ENCODE peak calls at places on chromosome X, in four cellular contexts. L, N, R and M are unnamed samples.

GRCh38 chrX:41600266-41600665 is 88.5 kb upstream of the GPR34 start:
- DNase-seq in L (no peak), N (peak), R (peak), M (no peak)

GRCh38 chrX:42485621-42486020 is 292.3 kb downstream of the PPP1R2C start:
- DNase-seq in L (no peak), N (no peak), R (no peak), M (no peak)

GRCh38 chrX:42456301-42456700 is 321.7 kb downstream of the PPP1R2C start:
- DNase-seq in R (no peak), L (no peak), N (no peak), M (no peak)

GRCh38 chrX:32966956-32967355 is 244.4 kb downstream of the DMD start:
- DNase-seq in N (no peak), R (no peak), L (no peak), M (no peak)

GRCh38 chrX:139766545-139766983 is 58.6 kb upstream of the MCF2 start:
- DNase-seq in R (no peak), L (no peak), N (no peak), M (no peak)

GRCh38 chrX:1416327-1416784 is 24.4 kb upstream of the SLC25A6 start:
- DNase-seq in N (no peak), R (no peak), L (no peak), M (no peak)

GRCh38 chrX:48968377-48968776 is 3.3 kb downstream of the KCND1 start:
- DNase-seq in L (no peak), N (no peak), R (no peak), M (no peak)

GRCh38 chrX:51292421-51292820 is 40.2 kb upstream of the NUDT10 start:
- DNase-seq in L (no peak), N (no peak), R (no peak), M (no peak)

GRCh38 chrX:153640045-153640686 is 6.8 kb upstream of the DUSP9 start:
- DNase-seq in L (no peak), N (no peak), R (no peak), M (no peak)

GRCh38 chrX:154761977-154762528 is 611 bp upstream of the DKC1 start:
- DNase-seq in L (no peak), N (no peak), R (no peak), M (no peak)

GRCh38 chrX:43949669-43950068 is 23.5 kb downstream of the NDP start:
- DNase-seq in R (no peak), N (no peak), L (no peak), M (peak)

GRCh38 chrX:39309018-39309620 is 507.9 kb downstream of the MID1IP1 start:
- DNase-seq in N (peak), L (no peak), R (no peak), M (no peak)

GRCh38 chrX:103607385-103608304 is at the start of gene TCEAL3:
- DNase-seq in N (peak), L (peak), R (peak), M (peak)

GRCh38 chrX:54640721-54641120 is 110.7 kb downstream of the GNL3L start:
- DNase-seq in L (no peak), N (peak), R (no peak), M (no peak)

GRCh38 chrX:110987292-110987691 is 108.7 kb upstream of the PAK3 start:
- DNase-seq in N (no peak), R (no peak), L (no peak), M (peak)

GRCh38 chrX:107571296-107571998 is 56.9 kb upstream of the PRPS1 start:
- DNase-seq in N (peak), R (peak), L (no peak), M (no peak)

GRCh38 chrX:133523094-133523493 is 107.8 kb upstream of the GPC4 start:
- DNase-seq in N (no peak), R (no peak), L (no peak), M (no peak)

GRCh38 chrX:40579880-40580536 is 762 bp upstream of the ATP6AP2 start:
- DNase-seq in R (no peak), L (no peak), N (no peak), M (no peak)
- H3K14ac ChIP-seq in R (peak), L (no peak), N (no peak), M (no peak)

GRCh38 chrX:77652095-77652494 is 133.9 kb downstream of the ATRX start:
- DNase-seq in N (no peak), L (no peak), R (no peak), M (no peak)
- H3K14ac ChIP-seq in N (no peak), L (no peak), R (no peak), M (no peak)

GRCh38 chrX:46574337-46574940 is 874 bp downstream of the CHST7 start:
- DNase-seq in N (peak), R (no peak), L (no peak), M (peak)
- H3K14ac ChIP-seq in N (no peak), R (no peak), L (peak), M (no peak)

GRCh38 chrX:65517923-65518322 is 16.7 kb downstream of the LAS1L start:
- DNase-seq in L (no peak), R (no peak), N (no peak), M (no peak)
- H3K14ac ChIP-seq in L (no peak), R (no peak), N (no peak), M (no peak)